ENCODE peak calls at places on chromosomes 5 and 9, in six cellular contexts. O is GM12878, M is GM23248, T is H9, R is mammary epithelial cell, J is fibroblast of lung. A is an unnamed sample.

GRCh38 chr5:22708770-22709328 is 144.3 kb downstream of the CDH12 start:
- DNase-seq in O (no peak), M (no peak), T (peak), R (no peak), J (no peak), A (no peak)

GRCh38 chr5:76490970-76491369 is 87.9 kb downstream of the IQGAP2 start:
- DNase-seq in O (no peak), M (no peak), T (no peak), R (no peak), J (no peak), A (no peak)

GRCh38 chr9:86591472-86591871 is 237.3 kb upstream of the TUT7 start:
- DNase-seq in O (no peak), M (no peak), T (no peak), R (no peak), J (no peak), A (no peak)

GRCh38 chr5:133564921-133565565 is 47.3 kb downstream of the FSTL4 start:
- DNase-seq in O (no peak), M (no peak), T (no peak), R (no peak), J (no peak), A (no peak)

GRCh38 chr9:107064378-107064777 is 201.4 kb downstream of the ZNF462 start:
- DNase-seq in O (no peak), M (no peak), T (no peak), R (no peak), J (no peak), A (no peak)

GRCh38 chr9:38154501-38155421 is 85.7 kb upstream of the SHB start:
- DNase-seq in O (no peak), M (no peak), T (no peak), R (peak), J (no peak), A (no peak)

GRCh38 chr5:132771559-132771998 is 5.5 kb downstream of the SEPTIN8 start:
- DNase-seq in O (no peak), M (peak), T (peak), R (no peak), J (peak), A (peak)

GRCh38 chr5:159178978-159179377 is 30.4 kb downstream of the RNF145 start:
- DNase-seq in O (peak), M (peak), T (no peak), R (peak), J (peak), A (peak)

GRCh38 chr9:20728493-20729220 is 44.6 kb downstream of the FOCAD start:
- DNase-seq in O (no peak), M (peak), T (no peak), R (no peak), J (peak), A (peak)

GRCh38 chr5:68021958-68022357 is 193.6 kb upstream of the PIK3R1 start:
- DNase-seq in O (no peak), M (no peak), T (no peak), R (no peak), J (no peak), A (no peak)

GRCh38 chr9:136110082-136111061 is 8.3 kb downstream of the TMEM250 start:
- DNase-seq in O (no peak), M (peak), T (peak), R (no peak), J (peak), A (peak)

GRCh38 chr5:172149073-172149472 is 39.0 kb downstream of the STK10 start:
- DNase-seq in O (no peak), M (peak), T (no peak), R (no peak), J (peak), A (peak)

GRCh38 chr5:157308826-157309465 is 43.0 kb downstream of the CYFIP2 start:
- DNase-seq in O (peak), M (peak), T (no peak), R (no peak), J (peak), A (peak)

GRCh38 chr9:2704504-2704903 is 12.8 kb upstream of the KCNV2 start:
- DNase-seq in O (no peak), M (peak), T (no peak), R (peak), J (peak), A (no peak)

GRCh38 chr9:79682076-79682736 is 110.4 kb downstream of the TLE4 start:
- DNase-seq in O (no peak), M (no peak), T (no peak), R (no peak), J (peak), A (peak)

GRCh38 chr9:84271887-84272556 is 68.5 kb downstream of the SLC28A3 start:
- DNase-seq in O (no peak), M (peak), T (no peak), R (no peak), J (peak), A (peak)
- H3K9ac ChIP-seq in O (no peak), M (peak), T (no peak), R (no peak), J (no peak), A (peak)

DNA sequence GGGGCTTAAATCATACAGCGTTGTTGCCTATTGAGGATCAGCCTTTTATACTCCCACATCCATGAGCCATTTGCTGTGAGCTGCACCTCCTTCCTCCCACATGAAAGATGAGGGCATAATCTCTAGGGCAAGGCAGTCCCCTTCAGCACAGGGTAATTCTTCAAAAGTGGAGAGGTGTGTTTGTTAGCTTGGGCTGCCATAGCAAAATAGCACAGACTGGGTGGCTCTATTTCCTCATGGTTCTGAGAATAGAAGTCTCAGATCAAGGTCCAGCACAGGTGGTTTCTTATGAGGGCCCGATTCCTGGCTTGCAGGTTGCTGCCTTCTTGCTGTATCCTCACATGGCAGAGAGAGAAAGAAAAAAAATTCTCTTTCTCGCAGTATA is 121.8 kb upstream of the SLC12A2 start:
- DNase-seq in O (no peak), M (no peak), T (no peak), R (no peak), J (no peak), A (no peak)
- H3K9ac ChIP-seq in O (no peak), M (no peak), T (no peak), R (no peak), J (no peak), A (no peak)

GRCh38 chr9:16704489-16705111 is 165.9 kb downstream of the BNC2 start:
- DNase-seq in O (no peak), M (no peak), T (peak), R (peak), J (no peak), A (peak)
- H3K9ac ChIP-seq in O (no peak), M (peak), T (no peak), R (no peak), J (peak), A (peak)

DNA sequence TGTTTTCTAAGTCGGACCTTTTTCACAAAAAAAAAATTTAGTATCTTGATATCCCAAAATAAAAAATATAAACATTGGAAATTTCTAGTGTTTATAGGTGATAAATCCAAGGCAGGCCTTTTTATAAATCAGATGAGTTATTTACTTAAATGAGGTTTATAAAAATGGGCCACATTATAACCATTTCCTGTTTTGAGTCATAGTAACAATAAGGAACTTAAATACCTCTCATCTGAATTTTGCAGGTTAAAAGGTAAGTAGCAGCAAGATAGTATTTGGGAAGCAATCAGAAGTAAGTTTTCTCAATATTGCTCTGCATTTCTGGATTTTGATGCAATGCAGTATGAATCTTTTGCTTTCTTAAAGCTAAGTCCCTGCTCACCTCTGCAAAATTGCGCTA is 3.9 kb downstream of the SPTAN1 start:
- DNase-seq in O (no peak), M (no peak), T (no peak), R (no peak), J (no peak), A (no peak)
- H3K9ac ChIP-seq in O (no peak), M (no peak), T (no peak), R (no peak), J (no peak), A (no peak)

DNA sequence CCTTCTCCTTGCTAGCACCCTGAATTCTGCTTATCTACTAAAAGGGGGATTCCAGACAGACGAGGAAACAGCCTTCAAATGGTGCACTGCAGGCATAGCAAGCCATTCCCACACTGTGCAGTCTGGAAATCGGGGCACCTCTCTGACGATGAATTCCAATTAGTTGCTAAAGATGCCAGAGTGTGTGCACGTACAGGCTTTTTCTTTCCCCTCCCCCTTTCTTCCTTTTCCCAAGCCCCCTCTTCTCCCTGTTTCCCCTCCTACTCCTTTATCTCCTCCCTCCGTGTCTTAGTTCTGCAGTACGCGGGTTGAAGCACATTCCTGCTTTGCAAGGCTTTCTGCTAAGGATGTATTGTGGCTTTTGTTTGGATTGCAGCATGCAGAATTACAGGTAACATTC is at the start of gene GPR21:
- DNase-seq in O (no peak), M (no peak), T (no peak), R (no peak), J (peak), A (no peak)
- H3K9ac ChIP-seq in O (no peak), M (no peak), T (no peak), R (no peak), J (no peak), A (no peak)